ENCODE peak calls at places on chromosome 19, in eight cellular contexts. I is globus pallidus; J is effector CD4-positive, alpha-beta T cell; U is NCI-H460; G is fibroblast of pulmonary artery; Z is activated CD4-positive, alpha-beta T cell treated with anti-CD3 and anti-CD28 coated beads, Interleukin-2, amount 50 U/mL, for 48 hours; M is RKO; B is effector memory CD4-positive, alpha-beta T cell. T is an unnamed sample.

GRCh38 chr19:4103073-4103418 is 20.9 kb downstream of the MAP2K2 start:
- DNase-seq in U (no peak), B (no peak), I (no peak), M (no peak), G (peak; percentile 13), J (no peak), Z (peak; percentile 34), T (no peak)

GRCh38 chr19:34075661-34076091 is 96.6 kb upstream of the LSM14A start:
- DNase-seq in M (no peak), Z (no peak), J (no peak), G (no peak), B (no peak), I (no peak), U (no peak), T (no peak)

GRCh38 chr19:2246801-2247361 is 2.2 kb upstream of the AMH start:
- DNase-seq in M (peak; percentile 66), Z (no peak), U (peak; percentile 22), J (no peak), G (peak; percentile 67), I (no peak), B (no peak), T (peak; percentile 35)

GRCh38 chr19:10086032-10086903 is at the start of gene SHFL:
- DNase-seq in U (peak; percentile 33), I (peak; percentile 59), G (peak; percentile 54), M (peak; percentile 85), Z (peak; percentile 80), B (peak; percentile 73), J (peak; percentile 80), T (peak; percentile 45)

GRCh38 chr19:43668406-43669158 is 1.4 kb downstream of the PLAUR start:
- DNase-seq in G (peak; percentile 100), U (peak; percentile 99), Z (peak; percentile 97), J (peak; percentile 92), I (peak; percentile 99), M (peak; percentile 98), B (peak; percentile 96), T (peak; percentile 99)

GRCh38 chr19:7738023-7738422 is 6.1 kb upstream of the CLEC4G start:
- DNase-seq in G (no peak), U (no peak), B (no peak), Z (peak; percentile 52), J (no peak), I (no peak), M (no peak), T (no peak)

GRCh38 chr19:39132344-39132969 is 6.9 kb downstream of the PAK4 start:
- DNase-seq in B (no peak), U (no peak), G (no peak), M (no peak), I (no peak), J (no peak), Z (no peak), T (no peak)

GRCh38 chr19:21256722-21257121 is 72.5 kb downstream of the ZNF708 start:
- DNase-seq in I (peak; percentile 1), B (no peak), J (no peak), Z (no peak), M (peak; percentile 80), U (no peak), G (peak; percentile 21), T (peak; percentile 4)

GRCh38 chr19:55348317-55349034 is 6.0 kb downstream of the COX6B2 start:
- DNase-seq in Z (no peak), U (no peak), I (no peak), M (no peak), J (no peak), B (no peak), G (no peak), T (no peak)

GRCh38 chr19:33736158-33736557 is 60.5 kb upstream of the KCTD15 start:
- DNase-seq in G (no peak), Z (no peak), I (no peak), M (no peak), B (no peak), J (no peak), U (no peak), T (no peak)

GRCh38 chr19:33683881-33684549 is 62.3 kb downstream of the CHST8 start:
- DNase-seq in M (no peak), I (no peak), U (peak; percentile 9), Z (peak; percentile 6), G (peak; percentile 39), B (no peak), J (no peak), T (peak; percentile 18)

GRCh38 chr19:48186541-48186991 is 16.1 kb downstream of the ZSWIM9 start:
- DNase-seq in B (no peak), Z (no peak), U (no peak), G (no peak), I (no peak), J (no peak), M (no peak), T (no peak)

GRCh38 chr19:1214862-1215731 is 9.5 kb downstream of the STK11 start:
- DNase-seq in M (no peak), Z (no peak), U (no peak), J (no peak), I (peak; percentile 73), G (no peak), B (no peak), T (no peak)

GRCh38 chr19:3881272-3882040 is 971 bp downstream of the ATCAY start:
- DNase-seq in B (no peak), U (no peak), G (no peak), M (no peak), J (no peak), I (no peak), Z (no peak), T (no peak)

GRCh38 chr19:39518975-39519374 is 4.0 kb downstream of the SELENOV start:
- DNase-seq in M (no peak), J (no peak), B (no peak), G (no peak), Z (no peak), U (no peak), I (no peak), T (no peak)

GRCh38 chr19:11182994-11183393 is 14.4 kb downstream of the KANK2 start:
- DNase-seq in U (no peak), J (no peak), I (no peak), Z (no peak), B (no peak), G (no peak), M (no peak), T (no peak)

GRCh38 chr19:50762554-50762953 is 7.7 kb upstream of the GPR32 start:
- DNase-seq in M (no peak), Z (no peak), I (no peak), J (no peak), U (no peak), G (no peak), B (no peak), T (no peak)

GRCh38 chr19:14175351-14175792 is 30.6 kb downstream of the ADGRL1 start:
- DNase-seq in U (no peak), J (no peak), M (no peak), G (no peak), I (no peak), Z (no peak), B (no peak), T (no peak)

GRCh38 chr19:18428837-18429674 is 8.9 kb downstream of the ISYNA1 start:
- DNase-seq in B (peak; percentile 84), U (peak; percentile 66), G (peak; percentile 71), M (no peak), I (peak; percentile 40), J (peak; percentile 84), Z (peak; percentile 74), T (peak; percentile 72)

GRCh38 chr19:13018037-13018914 is 23.0 kb downstream of the NFIX start:
- DNase-seq in U (no peak), B (no peak), G (peak; percentile 69), M (no peak), J (no peak), Z (no peak), I (peak; percentile 78), T (peak; percentile 35)

GRCh38 chr19:30733826-30734550 is 361.8 kb downstream of the ZNF536 start:
- DNase-seq in J (no peak), B (no peak), Z (no peak), U (no peak), G (no peak), M (no peak), I (peak; percentile 17), T (no peak)

GRCh38 chr19:4988770-4989251 is 19.9 kb downstream of the KDM4B start:
- DNase-seq in B (no peak), Z (no peak), M (no peak), I (no peak), G (peak; percentile 85), J (no peak), U (no peak), T (peak; percentile 88)

GRCh38 chr19:15154002-15154612 is 46.7 kb downstream of the NOTCH3 start:
- DNase-seq in B (no peak), Z (peak; percentile 50), J (no peak), M (peak; percentile 51), U (peak; percentile 22), G (peak; percentile 67), I (no peak), T (peak; percentile 53)

GRCh38 chr19:29667390-29667783 is 2.1 kb downstream of the PLEKHF1 start:
- DNase-seq in G (no peak), U (no peak), Z (no peak), I (no peak), J (no peak), B (no peak), M (no peak), T (no peak)

GRCh38 chr19:23526302-23526701 is 131.0 kb upstream of the ZNF91 start:
- DNase-seq in J (no peak), G (no peak), Z (no peak), M (peak; percentile 39), I (no peak), U (no peak), B (no peak), T (no peak)

GRCh38 chr19:2176336-2176994 is 12.7 kb downstream of the DOT1L start:
- DNase-seq in I (no peak), J (no peak), G (no peak), M (no peak), B (no peak), Z (no peak), U (no peak), T (no peak)

GRCh38 chr19:18060472-18060871 is 26.3 kb downstream of the IL12RB1 start:
- DNase-seq in J (no peak), B (no peak), U (no peak), M (no peak), I (no peak), Z (no peak), G (no peak), T (no peak)

GRCh38 chr19:8973501-8974091 is 36.6 kb downstream of the MUC16 start:
- DNase-seq in M (peak; percentile 42), G (peak; percentile 3), J (no peak), I (no peak), Z (no peak), U (no peak), B (no peak), T (no peak)

GRCh38 chr19:3879656-3880055 is 829 bp upstream of the ATCAY start:
- DNase-seq in J (no peak), I (no peak), M (no peak), G (no peak), Z (no peak), U (no peak), B (no peak), T (no peak)

GRCh38 chr19:35793381-35794165 is 18.2 kb downstream of the ARHGAP33 start:
- DNase-seq in I (no peak), B (no peak), J (no peak), U (no peak), Z (no peak), G (peak; percentile 15), M (no peak), T (no peak)

GRCh38 chr19:19571387-19571786 is 33.3 kb downstream of the CILP2 start:
- DNase-seq in M (no peak), Z (no peak), B (no peak), U (no peak), J (no peak), I (no peak), G (no peak), T (no peak)